ENCODE peak calls at places on chromosomes 5 and 9, in ten cellular contexts. One of them, this sample, is unnamed.

GRCh38 chr5:175347027-175347426 is 97.0 kb downstream of the DRD1 start:
- DNase-seq in IMR-90: peak
- DNase-seq in ovary: no peak
- DNase-seq in nucleus accumbens: no peak
- DNase-seq in stimulated activated CD4-positive, alpha-beta T cell treated with anti-CD3 and anti-CD28 coated beads, Interleukin-2, amount 100 ng/mL, for 48 hours: no peak
- DNase-seq in cardiac septum: no peak
- DNase-seq in NB4: no peak
- DNase-seq in mesendoderm: no peak
- DNase-seq in renal cortical epithelial cell: no peak
- DNase-seq in activated CD8-positive, alpha-beta memory T cell treated with anti-CD3 and anti-CD28 coated beads, Interleukin-2, amount 10 ng/mL, durations not matched to agents 7 days and 5 days: no peak
- DNase-seq in this sample: no peak

GRCh38 chr5:120396186-120396585 is 67.9 kb upstream of the PRR16 start:
- DNase-seq in cardiac septum: no peak
- DNase-seq in activated CD8-positive, alpha-beta memory T cell treated with anti-CD3 and anti-CD28 coated beads, Interleukin-2, amount 10 ng/mL, durations not matched to agents 7 days and 5 days: no peak
- DNase-seq in renal cortical epithelial cell: peak
- DNase-seq in NB4: no peak
- DNase-seq in mesendoderm: no peak
- DNase-seq in nucleus accumbens: no peak
- DNase-seq in ovary: no peak
- DNase-seq in stimulated activated CD4-positive, alpha-beta T cell treated with anti-CD3 and anti-CD28 coated beads, Interleukin-2, amount 100 ng/mL, for 48 hours: no peak
- DNase-seq in IMR-90: peak
- DNase-seq in this sample: no peak

GRCh38 chr5:156497816-156498215 is 170.9 kb downstream of the SGCD start:
- DNase-seq in stimulated activated CD4-positive, alpha-beta T cell treated with anti-CD3 and anti-CD28 coated beads, Interleukin-2, amount 100 ng/mL, for 48 hours: no peak
- DNase-seq in IMR-90: peak
- DNase-seq in cardiac septum: no peak
- DNase-seq in ovary: no peak
- DNase-seq in NB4: no peak
- DNase-seq in renal cortical epithelial cell: peak
- DNase-seq in mesendoderm: no peak
- DNase-seq in nucleus accumbens: no peak
- DNase-seq in activated CD8-positive, alpha-beta memory T cell treated with anti-CD3 and anti-CD28 coated beads, Interleukin-2, amount 10 ng/mL, durations not matched to agents 7 days and 5 days: no peak
- DNase-seq in this sample: no peak

GRCh38 chr5:149666212-149666852 is 63.8 kb upstream of the PPARGC1B start:
- DNase-seq in stimulated activated CD4-positive, alpha-beta T cell treated with anti-CD3 and anti-CD28 coated beads, Interleukin-2, amount 100 ng/mL, for 48 hours: no peak
- DNase-seq in NB4: peak
- DNase-seq in nucleus accumbens: no peak
- DNase-seq in activated CD8-positive, alpha-beta memory T cell treated with anti-CD3 and anti-CD28 coated beads, Interleukin-2, amount 10 ng/mL, durations not matched to agents 7 days and 5 days: no peak
- DNase-seq in mesendoderm: no peak
- DNase-seq in renal cortical epithelial cell: peak
- DNase-seq in IMR-90: peak
- DNase-seq in cardiac septum: peak
- DNase-seq in ovary: no peak
- DNase-seq in this sample: no peak

GRCh38 chr5:79811081-79811480 is 121.4 kb downstream of the CMYA5 start:
- DNase-seq in stimulated activated CD4-positive, alpha-beta T cell treated with anti-CD3 and anti-CD28 coated beads, Interleukin-2, amount 100 ng/mL, for 48 hours: no peak
- DNase-seq in mesendoderm: no peak
- DNase-seq in IMR-90: no peak
- DNase-seq in activated CD8-positive, alpha-beta memory T cell treated with anti-CD3 and anti-CD28 coated beads, Interleukin-2, amount 10 ng/mL, durations not matched to agents 7 days and 5 days: no peak
- DNase-seq in cardiac septum: no peak
- DNase-seq in ovary: no peak
- DNase-seq in nucleus accumbens: no peak
- DNase-seq in renal cortical epithelial cell: no peak
- DNase-seq in NB4: no peak
- DNase-seq in this sample: no peak

GRCh38 chr9:95822583-95823431 is 52.7 kb upstream of the ERCC6L2 start:
- DNase-seq in cardiac septum: no peak
- DNase-seq in activated CD8-positive, alpha-beta memory T cell treated with anti-CD3 and anti-CD28 coated beads, Interleukin-2, amount 10 ng/mL, durations not matched to agents 7 days and 5 days: peak
- DNase-seq in IMR-90: peak
- DNase-seq in NB4: peak
- DNase-seq in stimulated activated CD4-positive, alpha-beta T cell treated with anti-CD3 and anti-CD28 coated beads, Interleukin-2, amount 100 ng/mL, for 48 hours: peak
- DNase-seq in renal cortical epithelial cell: peak
- DNase-seq in mesendoderm: no peak
- DNase-seq in ovary: no peak
- DNase-seq in nucleus accumbens: no peak
- DNase-seq in this sample: no peak

GRCh38 chr9:134320195-134320885 is 5.9 kb upstream of the RXRA start:
- DNase-seq in NB4: no peak
- DNase-seq in activated CD8-positive, alpha-beta memory T cell treated with anti-CD3 and anti-CD28 coated beads, Interleukin-2, amount 10 ng/mL, durations not matched to agents 7 days and 5 days: no peak
- DNase-seq in stimulated activated CD4-positive, alpha-beta T cell treated with anti-CD3 and anti-CD28 coated beads, Interleukin-2, amount 100 ng/mL, for 48 hours: no peak
- DNase-seq in IMR-90: no peak
- DNase-seq in cardiac septum: peak
- DNase-seq in mesendoderm: peak
- DNase-seq in nucleus accumbens: no peak
- DNase-seq in renal cortical epithelial cell: no peak
- DNase-seq in ovary: peak
- DNase-seq in this sample: no peak

GRCh38 chr5:168407222-168407621 is 79.0 kb upstream of the RARS1 start:
- DNase-seq in renal cortical epithelial cell: no peak
- DNase-seq in mesendoderm: no peak
- DNase-seq in cardiac septum: no peak
- DNase-seq in IMR-90: peak
- DNase-seq in stimulated activated CD4-positive, alpha-beta T cell treated with anti-CD3 and anti-CD28 coated beads, Interleukin-2, amount 100 ng/mL, for 48 hours: no peak
- DNase-seq in NB4: no peak
- DNase-seq in nucleus accumbens: no peak
- DNase-seq in ovary: no peak
- DNase-seq in activated CD8-positive, alpha-beta memory T cell treated with anti-CD3 and anti-CD28 coated beads, Interleukin-2, amount 10 ng/mL, durations not matched to agents 7 days and 5 days: peak
- DNase-seq in this sample: no peak

GRCh38 chr5:141223112-141223783 is at the start of gene PCDHB14:
- DNase-seq in activated CD8-positive, alpha-beta memory T cell treated with anti-CD3 and anti-CD28 coated beads, Interleukin-2, amount 10 ng/mL, durations not matched to agents 7 days and 5 days: no peak
- DNase-seq in renal cortical epithelial cell: no peak
- DNase-seq in ovary: no peak
- DNase-seq in cardiac septum: no peak
- DNase-seq in NB4: peak
- DNase-seq in nucleus accumbens: no peak
- DNase-seq in mesendoderm: peak
- DNase-seq in IMR-90: peak
- DNase-seq in stimulated activated CD4-positive, alpha-beta T cell treated with anti-CD3 and anti-CD28 coated beads, Interleukin-2, amount 100 ng/mL, for 48 hours: no peak
- DNase-seq in this sample: no peak

GRCh38 chr9:81564632-81565031 is 124.7 kb downstream of the TLE1 start:
- DNase-seq in nucleus accumbens: peak
- DNase-seq in activated CD8-positive, alpha-beta memory T cell treated with anti-CD3 and anti-CD28 coated beads, Interleukin-2, amount 10 ng/mL, durations not matched to agents 7 days and 5 days: no peak
- DNase-seq in renal cortical epithelial cell: no peak
- DNase-seq in ovary: no peak
- DNase-seq in NB4: no peak
- DNase-seq in IMR-90: no peak
- DNase-seq in cardiac septum: no peak
- DNase-seq in mesendoderm: no peak
- DNase-seq in stimulated activated CD4-positive, alpha-beta T cell treated with anti-CD3 and anti-CD28 coated beads, Interleukin-2, amount 100 ng/mL, for 48 hours: no peak
- DNase-seq in this sample: no peak

GRCh38 chr9:126390923-126391322 is 64.3 kb downstream of the MVB12B start:
- DNase-seq in stimulated activated CD4-positive, alpha-beta T cell treated with anti-CD3 and anti-CD28 coated beads, Interleukin-2, amount 100 ng/mL, for 48 hours: no peak
- DNase-seq in mesendoderm: no peak
- DNase-seq in activated CD8-positive, alpha-beta memory T cell treated with anti-CD3 and anti-CD28 coated beads, Interleukin-2, amount 10 ng/mL, durations not matched to agents 7 days and 5 days: no peak
- DNase-seq in nucleus accumbens: no peak
- DNase-seq in IMR-90: no peak
- DNase-seq in cardiac septum: no peak
- DNase-seq in renal cortical epithelial cell: no peak
- DNase-seq in ovary: no peak
- DNase-seq in NB4: no peak
- DNase-seq in this sample: no peak

GRCh38 chr5:981466-981865 is 27.1 kb upstream of the NKD2 start:
- DNase-seq in cardiac septum: no peak
- DNase-seq in renal cortical epithelial cell: no peak
- DNase-seq in mesendoderm: no peak
- DNase-seq in ovary: no peak
- DNase-seq in activated CD8-positive, alpha-beta memory T cell treated with anti-CD3 and anti-CD28 coated beads, Interleukin-2, amount 10 ng/mL, durations not matched to agents 7 days and 5 days: no peak
- DNase-seq in IMR-90: no peak
- DNase-seq in nucleus accumbens: no peak
- DNase-seq in NB4: no peak
- DNase-seq in stimulated activated CD4-positive, alpha-beta T cell treated with anti-CD3 and anti-CD28 coated beads, Interleukin-2, amount 100 ng/mL, for 48 hours: no peak
- DNase-seq in this sample: no peak

GRCh38 chr9:134007150-134007549 is 15.0 kb upstream of the VAV2 start:
- DNase-seq in ovary: no peak
- DNase-seq in NB4: no peak
- DNase-seq in renal cortical epithelial cell: no peak
- DNase-seq in stimulated activated CD4-positive, alpha-beta T cell treated with anti-CD3 and anti-CD28 coated beads, Interleukin-2, amount 100 ng/mL, for 48 hours: no peak
- DNase-seq in cardiac septum: no peak
- DNase-seq in activated CD8-positive, alpha-beta memory T cell treated with anti-CD3 and anti-CD28 coated beads, Interleukin-2, amount 10 ng/mL, durations not matched to agents 7 days and 5 days: no peak
- DNase-seq in IMR-90: no peak
- DNase-seq in mesendoderm: no peak
- DNase-seq in nucleus accumbens: no peak
- DNase-seq in this sample: no peak

GRCh38 chr9:120099064-120099463 is 480.9 kb downstream of the CDK5RAP2 start:
- DNase-seq in nucleus accumbens: no peak
- DNase-seq in activated CD8-positive, alpha-beta memory T cell treated with anti-CD3 and anti-CD28 coated beads, Interleukin-2, amount 10 ng/mL, durations not matched to agents 7 days and 5 days: no peak
- DNase-seq in NB4: peak
- DNase-seq in ovary: no peak
- DNase-seq in stimulated activated CD4-positive, alpha-beta T cell treated with anti-CD3 and anti-CD28 coated beads, Interleukin-2, amount 100 ng/mL, for 48 hours: no peak
- DNase-seq in renal cortical epithelial cell: no peak
- DNase-seq in cardiac septum: no peak
- DNase-seq in mesendoderm: peak
- DNase-seq in IMR-90: no peak
- DNase-seq in this sample: no peak

GRCh38 chr5:139677404-139678282 is 29.5 kb downstream of the CXXC5 start:
- DNase-seq in NB4: no peak
- DNase-seq in cardiac septum: no peak
- DNase-seq in mesendoderm: no peak
- DNase-seq in nucleus accumbens: no peak
- DNase-seq in activated CD8-positive, alpha-beta memory T cell treated with anti-CD3 and anti-CD28 coated beads, Interleukin-2, amount 10 ng/mL, durations not matched to agents 7 days and 5 days: no peak
- DNase-seq in renal cortical epithelial cell: no peak
- DNase-seq in ovary: no peak
- DNase-seq in stimulated activated CD4-positive, alpha-beta T cell treated with anti-CD3 and anti-CD28 coated beads, Interleukin-2, amount 100 ng/mL, for 48 hours: no peak
- DNase-seq in IMR-90: no peak
- DNase-seq in this sample: no peak

GRCh38 chr5:158824167-158824882 is 275.4 kb downstream of the EBF1 start:
- DNase-seq in mesendoderm: no peak
- DNase-seq in stimulated activated CD4-positive, alpha-beta T cell treated with anti-CD3 and anti-CD28 coated beads, Interleukin-2, amount 100 ng/mL, for 48 hours: no peak
- DNase-seq in activated CD8-positive, alpha-beta memory T cell treated with anti-CD3 and anti-CD28 coated beads, Interleukin-2, amount 10 ng/mL, durations not matched to agents 7 days and 5 days: no peak
- DNase-seq in cardiac septum: no peak
- DNase-seq in renal cortical epithelial cell: no peak
- DNase-seq in nucleus accumbens: no peak
- DNase-seq in NB4: no peak
- DNase-seq in ovary: no peak
- DNase-seq in IMR-90: no peak
- DNase-seq in this sample: no peak

GRCh38 chr5:77957931-77958476 is 181.9 kb upstream of the TBCA start:
- DNase-seq in renal cortical epithelial cell: no peak
- DNase-seq in cardiac septum: no peak
- DNase-seq in ovary: no peak
- DNase-seq in nucleus accumbens: no peak
- DNase-seq in NB4: no peak
- DNase-seq in stimulated activated CD4-positive, alpha-beta T cell treated with anti-CD3 and anti-CD28 coated beads, Interleukin-2, amount 100 ng/mL, for 48 hours: no peak
- DNase-seq in mesendoderm: peak
- DNase-seq in IMR-90: no peak
- DNase-seq in activated CD8-positive, alpha-beta memory T cell treated with anti-CD3 and anti-CD28 coated beads, Interleukin-2, amount 10 ng/mL, durations not matched to agents 7 days and 5 days: no peak
- DNase-seq in this sample: no peak

GRCh38 chr9:112997236-112997941 is 14.6 kb downstream of the ZNF883 start:
- DNase-seq in cardiac septum: no peak
- DNase-seq in activated CD8-positive, alpha-beta memory T cell treated with anti-CD3 and anti-CD28 coated beads, Interleukin-2, amount 10 ng/mL, durations not matched to agents 7 days and 5 days: no peak
- DNase-seq in ovary: no peak
- DNase-seq in NB4: no peak
- DNase-seq in stimulated activated CD4-positive, alpha-beta T cell treated with anti-CD3 and anti-CD28 coated beads, Interleukin-2, amount 100 ng/mL, for 48 hours: no peak
- DNase-seq in renal cortical epithelial cell: no peak
- DNase-seq in mesendoderm: peak
- DNase-seq in IMR-90: no peak
- DNase-seq in nucleus accumbens: no peak
- DNase-seq in this sample: no peak

GRCh38 chr5:124156408-124157027 is 589.9 kb downstream of the ZNF608 start:
- DNase-seq in nucleus accumbens: no peak
- DNase-seq in NB4: no peak
- DNase-seq in IMR-90: peak
- DNase-seq in stimulated activated CD4-positive, alpha-beta T cell treated with anti-CD3 and anti-CD28 coated beads, Interleukin-2, amount 100 ng/mL, for 48 hours: no peak
- DNase-seq in ovary: no peak
- DNase-seq in cardiac septum: no peak
- DNase-seq in mesendoderm: no peak
- DNase-seq in renal cortical epithelial cell: no peak
- DNase-seq in activated CD8-positive, alpha-beta memory T cell treated with anti-CD3 and anti-CD28 coated beads, Interleukin-2, amount 10 ng/mL, durations not matched to agents 7 days and 5 days: no peak
- DNase-seq in this sample: no peak

GRCh38 chr9:91060520-91061343 is 259.1 kb downstream of the SYK start:
- DNase-seq in renal cortical epithelial cell: peak
- DNase-seq in cardiac septum: no peak
- DNase-seq in nucleus accumbens: no peak
- DNase-seq in NB4: peak
- DNase-seq in mesendoderm: no peak
- DNase-seq in ovary: peak
- DNase-seq in activated CD8-positive, alpha-beta memory T cell treated with anti-CD3 and anti-CD28 coated beads, Interleukin-2, amount 10 ng/mL, durations not matched to agents 7 days and 5 days: peak
- DNase-seq in IMR-90: peak
- DNase-seq in stimulated activated CD4-positive, alpha-beta T cell treated with anti-CD3 and anti-CD28 coated beads, Interleukin-2, amount 100 ng/mL, for 48 hours: no peak
- DNase-seq in this sample: no peak

GRCh38 chr5:36450229-36451024 is 148.7 kb upstream of the RANBP3L start:
- DNase-seq in cardiac septum: no peak
- DNase-seq in renal cortical epithelial cell: peak
- DNase-seq in activated CD8-positive, alpha-beta memory T cell treated with anti-CD3 and anti-CD28 coated beads, Interleukin-2, amount 10 ng/mL, durations not matched to agents 7 days and 5 days: no peak
- DNase-seq in ovary: no peak
- DNase-seq in nucleus accumbens: no peak
- DNase-seq in NB4: no peak
- DNase-seq in stimulated activated CD4-positive, alpha-beta T cell treated with anti-CD3 and anti-CD28 coated beads, Interleukin-2, amount 100 ng/mL, for 48 hours: no peak
- DNase-seq in mesendoderm: no peak
- DNase-seq in IMR-90: no peak
- DNase-seq in this sample: no peak

GRCh38 chr5:93581738-93582414 is 857 bp upstream of the NR2F1-AS1 start:
- DNase-seq in stimulated activated CD4-positive, alpha-beta T cell treated with anti-CD3 and anti-CD28 coated beads, Interleukin-2, amount 100 ng/mL, for 48 hours: no peak
- DNase-seq in IMR-90: peak
- DNase-seq in ovary: peak
- DNase-seq in NB4: peak
- DNase-seq in activated CD8-positive, alpha-beta memory T cell treated with anti-CD3 and anti-CD28 coated beads, Interleukin-2, amount 10 ng/mL, durations not matched to agents 7 days and 5 days: no peak
- DNase-seq in nucleus accumbens: no peak
- DNase-seq in renal cortical epithelial cell: peak
- DNase-seq in cardiac septum: no peak
- DNase-seq in mesendoderm: peak
- DNase-seq in this sample: no peak

GRCh38 chr9:20873240-20873860 is 158.1 kb downstream of the HACD4 start:
- DNase-seq in mesendoderm: no peak
- DNase-seq in NB4: no peak
- DNase-seq in ovary: no peak
- DNase-seq in activated CD8-positive, alpha-beta memory T cell treated with anti-CD3 and anti-CD28 coated beads, Interleukin-2, amount 10 ng/mL, durations not matched to agents 7 days and 5 days: no peak
- DNase-seq in IMR-90: peak
- DNase-seq in cardiac septum: no peak
- DNase-seq in renal cortical epithelial cell: peak
- DNase-seq in stimulated activated CD4-positive, alpha-beta T cell treated with anti-CD3 and anti-CD28 coated beads, Interleukin-2, amount 100 ng/mL, for 48 hours: no peak
- DNase-seq in nucleus accumbens: no peak
- DNase-seq in this sample: no peak

GRCh38 chr5:178100774-178101173 is 12.6 kb upstream of the N4BP3 start:
- DNase-seq in stimulated activated CD4-positive, alpha-beta T cell treated with anti-CD3 and anti-CD28 coated beads, Interleukin-2, amount 100 ng/mL, for 48 hours: no peak
- DNase-seq in nucleus accumbens: no peak
- DNase-seq in mesendoderm: no peak
- DNase-seq in activated CD8-positive, alpha-beta memory T cell treated with anti-CD3 and anti-CD28 coated beads, Interleukin-2, amount 10 ng/mL, durations not matched to agents 7 days and 5 days: no peak
- DNase-seq in ovary: no peak
- DNase-seq in IMR-90: no peak
- DNase-seq in cardiac septum: no peak
- DNase-seq in renal cortical epithelial cell: no peak
- DNase-seq in NB4: no peak
- DNase-seq in this sample: no peak

GRCh38 chr5:35129276-35129675 is 81.5 kb upstream of the AGXT2 start:
- DNase-seq in NB4: no peak
- DNase-seq in stimulated activated CD4-positive, alpha-beta T cell treated with anti-CD3 and anti-CD28 coated beads, Interleukin-2, amount 100 ng/mL, for 48 hours: no peak
- DNase-seq in mesendoderm: no peak
- DNase-seq in nucleus accumbens: no peak
- DNase-seq in cardiac septum: no peak
- DNase-seq in renal cortical epithelial cell: peak
- DNase-seq in IMR-90: peak
- DNase-seq in activated CD8-positive, alpha-beta memory T cell treated with anti-CD3 and anti-CD28 coated beads, Interleukin-2, amount 10 ng/mL, durations not matched to agents 7 days and 5 days: no peak
- DNase-seq in ovary: no peak
- DNase-seq in this sample: no peak

GRCh38 chr5:160289721-160290120 is 22.6 kb downstream of the CCNJL start:
- DNase-seq in renal cortical epithelial cell: no peak
- DNase-seq in stimulated activated CD4-positive, alpha-beta T cell treated with anti-CD3 and anti-CD28 coated beads, Interleukin-2, amount 100 ng/mL, for 48 hours: no peak
- DNase-seq in NB4: peak
- DNase-seq in activated CD8-positive, alpha-beta memory T cell treated with anti-CD3 and anti-CD28 coated beads, Interleukin-2, amount 10 ng/mL, durations not matched to agents 7 days and 5 days: no peak
- DNase-seq in IMR-90: no peak
- DNase-seq in cardiac septum: no peak
- DNase-seq in nucleus accumbens: no peak
- DNase-seq in mesendoderm: peak
- DNase-seq in ovary: no peak
- DNase-seq in this sample: no peak

This sample was measured in GOT3.